ENCODE peak calls at places on chromosomes 3 and 15, in six cellular contexts. H is A172, M is Caco-2, J is iris pigment epithelial cell, L is aorta, I is LHCN-M2. U is an unnamed sample.

GRCh38 chr3:115758076-115758763 is 134.9 kb downstream of the GAP43 start:
- DNase-seq in J (no peak), I (no peak), M (no peak), L (no peak), H (no peak), U (no peak)

GRCh38 chr3:71066849-71067261 is 516.7 kb downstream of the FOXP1 start:
- DNase-seq in I (no peak), J (peak), H (peak), M (no peak), L (no peak), U (peak)

GRCh38 chr3:87491843-87492242 is 215.5 kb upstream of the POU1F1 start:
- DNase-seq in M (no peak), H (no peak), L (no peak), I (no peak), J (no peak), U (peak)

GRCh38 chr3:117995795-117996194 is 1038.9 kb downstream of the IGSF11 start:
- DNase-seq in M (no peak), H (no peak), I (no peak), L (no peak), J (no peak), U (no peak)

GRCh38 chr15:25065286-25065685 is 110.5 kb downstream of the SNRPN start:
- DNase-seq in J (no peak), L (peak), M (no peak), H (no peak), I (no peak), U (no peak)

GRCh38 chr3:99087277-99087676 is 185.8 kb upstream of the DCBLD2 start:
- DNase-seq in L (no peak), J (no peak), I (no peak), H (no peak), M (no peak), U (no peak)

GRCh38 chr3:189548053-189548452 is 83.1 kb upstream of the TP63 start:
- DNase-seq in H (no peak), I (no peak), M (no peak), J (no peak), L (no peak), U (no peak)

GRCh38 chr3:98282205-98282604 is at the start of gene OR5H2:
- DNase-seq in J (no peak), I (no peak), M (no peak), L (no peak), H (no peak), U (no peak)

GRCh38 chr15:77162872-77163633 is 92.1 kb upstream of the TSPAN3 start:
- DNase-seq in M (no peak), J (no peak), I (no peak), H (no peak), L (no peak), U (no peak)

GRCh38 chr3:120753831-120754230 is 11.3 kb downstream of the GTF2E1 start:
- DNase-seq in M (no peak), L (no peak), J (peak), I (peak), H (no peak), U (no peak)

GRCh38 chr3:31423522-31423921 is 109.2 kb upstream of the STT3B start:
- DNase-seq in J (peak), L (no peak), H (peak), I (peak), M (peak), U (peak)

GRCh38 chr15:67927501-67928156 is 87.8 kb upstream of the RNU6-1 start:
- DNase-seq in J (peak), L (peak), I (no peak), H (peak), M (no peak), U (peak)

GRCh38 chr15:76075060-76075459 is 15.3 kb downstream of the TMEM266 start:
- DNase-seq in L (no peak), I (no peak), H (no peak), M (no peak), J (no peak), U (no peak)

GRCh38 chr3:129892486-129892856 is 1.0 kb downstream of the TMCC1 start:
- DNase-seq in M (no peak), I (no peak), L (no peak), H (no peak), J (no peak), U (no peak)

GRCh38 chr15:51093865-51094605 is 671 bp downstream of the TNFAIP8L3 start:
- DNase-seq in J (peak), M (no peak), I (peak), H (no peak), L (peak), U (no peak)

U was measured in NCI-H226.